ENCODE peak calls at places on chromosomes 6 and 20, in ten cellular contexts. One of them, this sample, is unnamed.

GRCh38 chr6:35497571-35498406 is 910 bp upstream of the TEAD3 start:
- DNase-seq in astrocyte of the spinal cord: peak
- DNase-seq in left cardiac atrium: peak
- DNase-seq in effector CD4-positive, alpha-beta T cell: peak
- DNase-seq in G401: no peak
- DNase-seq in hippocampal formation: no peak
- DNase-seq in AML-193: no peak
- DNase-seq in activated CD4-positive, alpha-beta T cell treated with anti-CD3 and anti-CD28 coated beads, Interleukin-2, amount 10 ng/mL, durations not matched to agents 7 days and 5 days: peak
- DNase-seq in NAMALWA: no peak
- DNase-seq in NCI-H2029: no peak
- DNase-seq in this sample: peak

GRCh38 chr6:3348821-3349220 is 90.1 kb downstream of the PSMG4 start:
- DNase-seq in NCI-H2029: peak
- DNase-seq in AML-193: no peak
- DNase-seq in NAMALWA: no peak
- DNase-seq in G401: no peak
- DNase-seq in activated CD4-positive, alpha-beta T cell treated with anti-CD3 and anti-CD28 coated beads, Interleukin-2, amount 10 ng/mL, durations not matched to agents 7 days and 5 days: no peak
- DNase-seq in effector CD4-positive, alpha-beta T cell: no peak
- DNase-seq in hippocampal formation: no peak
- DNase-seq in left cardiac atrium: no peak
- DNase-seq in astrocyte of the spinal cord: no peak
- DNase-seq in this sample: no peak

GRCh38 chr6:129598244-129599187 is 111.5 kb downstream of the ARHGAP18 start:
- DNase-seq in activated CD4-positive, alpha-beta T cell treated with anti-CD3 and anti-CD28 coated beads, Interleukin-2, amount 10 ng/mL, durations not matched to agents 7 days and 5 days: peak
- DNase-seq in astrocyte of the spinal cord: peak
- DNase-seq in NAMALWA: peak
- DNase-seq in NCI-H2029: peak
- DNase-seq in G401: peak
- DNase-seq in hippocampal formation: peak
- DNase-seq in AML-193: peak
- DNase-seq in left cardiac atrium: no peak
- DNase-seq in effector CD4-positive, alpha-beta T cell: no peak
- DNase-seq in this sample: no peak

GRCh38 chr6:161238076-161238869 is 35.6 kb downstream of the AGPAT4 start:
- DNase-seq in activated CD4-positive, alpha-beta T cell treated with anti-CD3 and anti-CD28 coated beads, Interleukin-2, amount 10 ng/mL, durations not matched to agents 7 days and 5 days: no peak
- DNase-seq in effector CD4-positive, alpha-beta T cell: no peak
- DNase-seq in left cardiac atrium: no peak
- DNase-seq in G401: no peak
- DNase-seq in AML-193: no peak
- DNase-seq in hippocampal formation: no peak
- DNase-seq in NCI-H2029: no peak
- DNase-seq in NAMALWA: no peak
- DNase-seq in astrocyte of the spinal cord: peak
- DNase-seq in this sample: no peak

GRCh38 chr20:2873747-2874041 is 413 bp downstream of the PTPRA start:
- DNase-seq in hippocampal formation: no peak
- DNase-seq in AML-193: no peak
- DNase-seq in activated CD4-positive, alpha-beta T cell treated with anti-CD3 and anti-CD28 coated beads, Interleukin-2, amount 10 ng/mL, durations not matched to agents 7 days and 5 days: peak
- DNase-seq in NAMALWA: peak
- DNase-seq in effector CD4-positive, alpha-beta T cell: peak
- DNase-seq in NCI-H2029: no peak
- DNase-seq in left cardiac atrium: peak
- DNase-seq in G401: no peak
- DNase-seq in astrocyte of the spinal cord: peak
- DNase-seq in this sample: peak

GRCh38 chr6:93621400-93621799 is 202.0 kb upstream of the EPHA7 start:
- DNase-seq in effector CD4-positive, alpha-beta T cell: no peak
- DNase-seq in left cardiac atrium: no peak
- DNase-seq in G401: peak
- DNase-seq in hippocampal formation: no peak
- DNase-seq in NCI-H2029: no peak
- DNase-seq in NAMALWA: peak
- DNase-seq in AML-193: no peak
- DNase-seq in activated CD4-positive, alpha-beta T cell treated with anti-CD3 and anti-CD28 coated beads, Interleukin-2, amount 10 ng/mL, durations not matched to agents 7 days and 5 days: no peak
- DNase-seq in astrocyte of the spinal cord: no peak
- DNase-seq in this sample: no peak

GRCh38 chr6:112214749-112215269 is 39.6 kb downstream of the LAMA4 start:
- DNase-seq in AML-193: no peak
- DNase-seq in activated CD4-positive, alpha-beta T cell treated with anti-CD3 and anti-CD28 coated beads, Interleukin-2, amount 10 ng/mL, durations not matched to agents 7 days and 5 days: no peak
- DNase-seq in effector CD4-positive, alpha-beta T cell: no peak
- DNase-seq in NCI-H2029: peak
- DNase-seq in astrocyte of the spinal cord: no peak
- DNase-seq in hippocampal formation: no peak
- DNase-seq in NAMALWA: no peak
- DNase-seq in G401: no peak
- DNase-seq in left cardiac atrium: no peak
- DNase-seq in this sample: no peak

GRCh38 chr6:36597775-36598174 is 3.6 kb downstream of the SRSF3 start:
- DNase-seq in AML-193: no peak
- DNase-seq in hippocampal formation: no peak
- DNase-seq in activated CD4-positive, alpha-beta T cell treated with anti-CD3 and anti-CD28 coated beads, Interleukin-2, amount 10 ng/mL, durations not matched to agents 7 days and 5 days: no peak
- DNase-seq in NAMALWA: no peak
- DNase-seq in effector CD4-positive, alpha-beta T cell: no peak
- DNase-seq in G401: no peak
- DNase-seq in NCI-H2029: no peak
- DNase-seq in left cardiac atrium: no peak
- DNase-seq in astrocyte of the spinal cord: no peak
- DNase-seq in this sample: no peak

GRCh38 chr20:12171927-12172581 is 254.4 kb downstream of the BTBD3 start:
- DNase-seq in G401: no peak
- DNase-seq in left cardiac atrium: no peak
- DNase-seq in astrocyte of the spinal cord: peak
- DNase-seq in activated CD4-positive, alpha-beta T cell treated with anti-CD3 and anti-CD28 coated beads, Interleukin-2, amount 10 ng/mL, durations not matched to agents 7 days and 5 days: no peak
- DNase-seq in AML-193: peak
- DNase-seq in effector CD4-positive, alpha-beta T cell: no peak
- DNase-seq in NAMALWA: no peak
- DNase-seq in NCI-H2029: peak
- DNase-seq in hippocampal formation: no peak
- DNase-seq in this sample: no peak

GRCh38 chr6:12356431-12356830 is 66.3 kb downstream of the EDN1 start:
- DNase-seq in NAMALWA: no peak
- DNase-seq in hippocampal formation: no peak
- DNase-seq in left cardiac atrium: no peak
- DNase-seq in activated CD4-positive, alpha-beta T cell treated with anti-CD3 and anti-CD28 coated beads, Interleukin-2, amount 10 ng/mL, durations not matched to agents 7 days and 5 days: no peak
- DNase-seq in effector CD4-positive, alpha-beta T cell: no peak
- DNase-seq in NCI-H2029: no peak
- DNase-seq in astrocyte of the spinal cord: no peak
- DNase-seq in AML-193: no peak
- DNase-seq in G401: no peak
- DNase-seq in this sample: no peak

GRCh38 chr6:117557951-117558350 is 44.4 kb downstream of the GOPC start:
- DNase-seq in astrocyte of the spinal cord: no peak
- DNase-seq in NAMALWA: no peak
- DNase-seq in effector CD4-positive, alpha-beta T cell: no peak
- DNase-seq in left cardiac atrium: no peak
- DNase-seq in G401: no peak
- DNase-seq in hippocampal formation: no peak
- DNase-seq in activated CD4-positive, alpha-beta T cell treated with anti-CD3 and anti-CD28 coated beads, Interleukin-2, amount 10 ng/mL, durations not matched to agents 7 days and 5 days: no peak
- DNase-seq in AML-193: no peak
- DNase-seq in NCI-H2029: no peak
- DNase-seq in this sample: no peak

GRCh38 chr6:24140572-24140971 is 14.6 kb downstream of the NRSN1 start:
- DNase-seq in activated CD4-positive, alpha-beta T cell treated with anti-CD3 and anti-CD28 coated beads, Interleukin-2, amount 10 ng/mL, durations not matched to agents 7 days and 5 days: no peak
- DNase-seq in effector CD4-positive, alpha-beta T cell: no peak
- DNase-seq in astrocyte of the spinal cord: no peak
- DNase-seq in NAMALWA: no peak
- DNase-seq in left cardiac atrium: peak
- DNase-seq in G401: no peak
- DNase-seq in NCI-H2029: no peak
- DNase-seq in hippocampal formation: peak
- DNase-seq in AML-193: no peak
- DNase-seq in this sample: no peak

GRCh38 chr6:116263353-116263752 is 9.5 kb upstream of the TSPYL4 start:
- DNase-seq in astrocyte of the spinal cord: no peak
- DNase-seq in effector CD4-positive, alpha-beta T cell: no peak
- DNase-seq in activated CD4-positive, alpha-beta T cell treated with anti-CD3 and anti-CD28 coated beads, Interleukin-2, amount 10 ng/mL, durations not matched to agents 7 days and 5 days: no peak
- DNase-seq in left cardiac atrium: no peak
- DNase-seq in NCI-H2029: no peak
- DNase-seq in G401: no peak
- DNase-seq in AML-193: no peak
- DNase-seq in hippocampal formation: no peak
- DNase-seq in NAMALWA: no peak
- DNase-seq in this sample: no peak

GRCh38 chr6:30876039-30876730 is 8.1 kb upstream of the DDR1 start:
- DNase-seq in G401: peak
- DNase-seq in effector CD4-positive, alpha-beta T cell: no peak
- DNase-seq in hippocampal formation: no peak
- DNase-seq in NAMALWA: no peak
- DNase-seq in left cardiac atrium: peak
- DNase-seq in astrocyte of the spinal cord: peak
- DNase-seq in activated CD4-positive, alpha-beta T cell treated with anti-CD3 and anti-CD28 coated beads, Interleukin-2, amount 10 ng/mL, durations not matched to agents 7 days and 5 days: no peak
- DNase-seq in AML-193: no peak
- DNase-seq in NCI-H2029: no peak
- DNase-seq in this sample: no peak

GRCh38 chr20:11454966-11455799 is 462.5 kb upstream of the BTBD3 start:
- DNase-seq in G401: no peak
- DNase-seq in astrocyte of the spinal cord: peak
- DNase-seq in activated CD4-positive, alpha-beta T cell treated with anti-CD3 and anti-CD28 coated beads, Interleukin-2, amount 10 ng/mL, durations not matched to agents 7 days and 5 days: no peak
- DNase-seq in hippocampal formation: no peak
- DNase-seq in left cardiac atrium: no peak
- DNase-seq in NAMALWA: no peak
- DNase-seq in effector CD4-positive, alpha-beta T cell: no peak
- DNase-seq in NCI-H2029: no peak
- DNase-seq in AML-193: no peak
- DNase-seq in this sample: no peak

GRCh38 chr6:168871535-168872106 is 382.0 kb downstream of the THBS2 start:
- DNase-seq in NCI-H2029: peak
- DNase-seq in astrocyte of the spinal cord: no peak
- DNase-seq in AML-193: no peak
- DNase-seq in G401: no peak
- DNase-seq in activated CD4-positive, alpha-beta T cell treated with anti-CD3 and anti-CD28 coated beads, Interleukin-2, amount 10 ng/mL, durations not matched to agents 7 days and 5 days: no peak
- DNase-seq in effector CD4-positive, alpha-beta T cell: no peak
- DNase-seq in left cardiac atrium: no peak
- DNase-seq in NAMALWA: no peak
- DNase-seq in hippocampal formation: no peak
- DNase-seq in this sample: no peak

GRCh38 chr20:61436674-61437279 is 184.7 kb downstream of the CDH4 start:
- DNase-seq in effector CD4-positive, alpha-beta T cell: no peak
- DNase-seq in NAMALWA: no peak
- DNase-seq in G401: no peak
- DNase-seq in AML-193: no peak
- DNase-seq in left cardiac atrium: no peak
- DNase-seq in astrocyte of the spinal cord: peak
- DNase-seq in NCI-H2029: no peak
- DNase-seq in activated CD4-positive, alpha-beta T cell treated with anti-CD3 and anti-CD28 coated beads, Interleukin-2, amount 10 ng/mL, durations not matched to agents 7 days and 5 days: no peak
- DNase-seq in hippocampal formation: no peak
- DNase-seq in this sample: no peak

GRCh38 chr20:13113731-13114130 is 105.0 kb downstream of the SPTLC3 start:
- DNase-seq in NCI-H2029: no peak
- DNase-seq in AML-193: no peak
- DNase-seq in activated CD4-positive, alpha-beta T cell treated with anti-CD3 and anti-CD28 coated beads, Interleukin-2, amount 10 ng/mL, durations not matched to agents 7 days and 5 days: no peak
- DNase-seq in left cardiac atrium: no peak
- DNase-seq in astrocyte of the spinal cord: no peak
- DNase-seq in NAMALWA: no peak
- DNase-seq in hippocampal formation: no peak
- DNase-seq in G401: no peak
- DNase-seq in effector CD4-positive, alpha-beta T cell: no peak
- DNase-seq in this sample: no peak

GRCh38 chr6:110113989-110114388 is 65.5 kb downstream of the WASF1 start:
- DNase-seq in G401: no peak
- DNase-seq in NCI-H2029: no peak
- DNase-seq in left cardiac atrium: no peak
- DNase-seq in effector CD4-positive, alpha-beta T cell: no peak
- DNase-seq in AML-193: no peak
- DNase-seq in NAMALWA: no peak
- DNase-seq in hippocampal formation: no peak
- DNase-seq in activated CD4-positive, alpha-beta T cell treated with anti-CD3 and anti-CD28 coated beads, Interleukin-2, amount 10 ng/mL, durations not matched to agents 7 days and 5 days: no peak
- DNase-seq in astrocyte of the spinal cord: no peak
- DNase-seq in this sample: no peak

GRCh38 chr6:32152414-32153251 is 894 bp upstream of the PRRT1 start:
- DNase-seq in left cardiac atrium: no peak
- DNase-seq in effector CD4-positive, alpha-beta T cell: no peak
- DNase-seq in G401: peak
- DNase-seq in NCI-H2029: no peak
- DNase-seq in activated CD4-positive, alpha-beta T cell treated with anti-CD3 and anti-CD28 coated beads, Interleukin-2, amount 10 ng/mL, durations not matched to agents 7 days and 5 days: no peak
- DNase-seq in astrocyte of the spinal cord: peak
- DNase-seq in AML-193: no peak
- DNase-seq in hippocampal formation: no peak
- DNase-seq in NAMALWA: no peak
- DNase-seq in this sample: no peak

GRCh38 chr6:136873733-136874132 is 48.4 kb upstream of the SLC35D3 start:
- DNase-seq in hippocampal formation: no peak
- DNase-seq in activated CD4-positive, alpha-beta T cell treated with anti-CD3 and anti-CD28 coated beads, Interleukin-2, amount 10 ng/mL, durations not matched to agents 7 days and 5 days: no peak
- DNase-seq in AML-193: no peak
- DNase-seq in effector CD4-positive, alpha-beta T cell: no peak
- DNase-seq in astrocyte of the spinal cord: peak
- DNase-seq in left cardiac atrium: no peak
- DNase-seq in G401: no peak
- DNase-seq in NCI-H2029: no peak
- DNase-seq in NAMALWA: no peak
- DNase-seq in this sample: no peak

GRCh38 chr20:51953731-51954340 is 151.5 kb upstream of the SALL4 start:
- DNase-seq in NCI-H2029: no peak
- DNase-seq in G401: no peak
- DNase-seq in left cardiac atrium: no peak
- DNase-seq in activated CD4-positive, alpha-beta T cell treated with anti-CD3 and anti-CD28 coated beads, Interleukin-2, amount 10 ng/mL, durations not matched to agents 7 days and 5 days: no peak
- DNase-seq in NAMALWA: peak
- DNase-seq in AML-193: no peak
- DNase-seq in effector CD4-positive, alpha-beta T cell: no peak
- DNase-seq in astrocyte of the spinal cord: no peak
- DNase-seq in hippocampal formation: no peak
- DNase-seq in this sample: no peak

GRCh38 chr20:20037960-20038359 is 14.3 kb downstream of the CRNKL1 start:
- DNase-seq in NCI-H2029: no peak
- DNase-seq in G401: no peak
- DNase-seq in hippocampal formation: no peak
- DNase-seq in activated CD4-positive, alpha-beta T cell treated with anti-CD3 and anti-CD28 coated beads, Interleukin-2, amount 10 ng/mL, durations not matched to agents 7 days and 5 days: no peak
- DNase-seq in astrocyte of the spinal cord: peak
- DNase-seq in AML-193: no peak
- DNase-seq in left cardiac atrium: no peak
- DNase-seq in effector CD4-positive, alpha-beta T cell: no peak
- DNase-seq in NAMALWA: no peak
- DNase-seq in this sample: no peak

GRCh38 chr6:45855642-45856408 is 159.8 kb downstream of the CLIC5 start:
- DNase-seq in AML-193: no peak
- DNase-seq in effector CD4-positive, alpha-beta T cell: no peak
- DNase-seq in G401: no peak
- DNase-seq in NAMALWA: no peak
- DNase-seq in activated CD4-positive, alpha-beta T cell treated with anti-CD3 and anti-CD28 coated beads, Interleukin-2, amount 10 ng/mL, durations not matched to agents 7 days and 5 days: no peak
- DNase-seq in NCI-H2029: no peak
- DNase-seq in astrocyte of the spinal cord: no peak
- DNase-seq in left cardiac atrium: no peak
- DNase-seq in hippocampal formation: no peak
- DNase-seq in this sample: no peak